ENCODE peak calls at places on chromosomes 7 and 10, in eight cellular contexts. One of them, this sample, is unnamed.

GRCh38 chr7:1022801-1023465 is 21.4 kb upstream of the GPR146 start:
- DNase-seq in CD8-positive, alpha-beta T cell: no peak
- DNase-seq in gastrocnemius medialis: no peak
- DNase-seq in H1: no peak
- DNase-seq in RWPE2: no peak
- DNase-seq in tibial artery: no peak
- DNase-seq in AG10803: no peak
- DNase-seq in fibroblast of lung: no peak
- DNase-seq in this sample: no peak

GRCh38 chr10:21246178-21246577 is 279.3 kb downstream of the SKIDA1 start:
- DNase-seq in gastrocnemius medialis: no peak
- DNase-seq in H1: no peak
- DNase-seq in CD8-positive, alpha-beta T cell: no peak
- DNase-seq in RWPE2: no peak
- DNase-seq in AG10803: no peak
- DNase-seq in tibial artery: no peak
- DNase-seq in fibroblast of lung: no peak
- DNase-seq in this sample: no peak

GRCh38 chr7:131646203-131646602 is 89.8 kb upstream of the PODXL start:
- DNase-seq in RWPE2: no peak
- DNase-seq in gastrocnemius medialis: no peak
- DNase-seq in AG10803: no peak
- DNase-seq in CD8-positive, alpha-beta T cell: no peak
- DNase-seq in tibial artery: no peak
- DNase-seq in H1: no peak
- DNase-seq in fibroblast of lung: no peak
- DNase-seq in this sample: no peak

GRCh38 chr7:142941541-142941940 is 2.3 kb downstream of the LLCFC1 start:
- DNase-seq in AG10803: no peak
- DNase-seq in H1: no peak
- DNase-seq in tibial artery: no peak
- DNase-seq in fibroblast of lung: no peak
- DNase-seq in gastrocnemius medialis: no peak
- DNase-seq in CD8-positive, alpha-beta T cell: no peak
- DNase-seq in RWPE2: no peak
- DNase-seq in this sample: no peak

GRCh38 chr7:108253275-108254044 is 123.3 kb upstream of the LAMB4 start:
- DNase-seq in RWPE2: no peak
- DNase-seq in gastrocnemius medialis: no peak
- DNase-seq in tibial artery: no peak
- DNase-seq in H1: no peak
- DNase-seq in CD8-positive, alpha-beta T cell: no peak
- DNase-seq in AG10803: peak; percentile 44
- DNase-seq in fibroblast of lung: peak; percentile 44
- DNase-seq in this sample: no peak

GRCh38 chr10:71962915-71963314 is 1.3 kb upstream of the CHST3 start:
- DNase-seq in gastrocnemius medialis: no peak
- DNase-seq in fibroblast of lung: no peak
- DNase-seq in AG10803: no peak
- DNase-seq in H1: no peak
- DNase-seq in tibial artery: no peak
- DNase-seq in RWPE2: no peak
- DNase-seq in CD8-positive, alpha-beta T cell: no peak
- DNase-seq in this sample: no peak

GRCh38 chr7:105215182-105215581 is 173.5 kb downstream of the SRPK2 start:
- DNase-seq in gastrocnemius medialis: no peak
- DNase-seq in tibial artery: no peak
- DNase-seq in H1: no peak
- DNase-seq in RWPE2: no peak
- DNase-seq in AG10803: no peak
- DNase-seq in CD8-positive, alpha-beta T cell: no peak
- DNase-seq in fibroblast of lung: no peak
- DNase-seq in this sample: no peak

GRCh38 chr10:3294919-3295318 is 122.3 kb upstream of the PITRM1 start:
- DNase-seq in tibial artery: no peak
- DNase-seq in gastrocnemius medialis: no peak
- DNase-seq in RWPE2: no peak
- DNase-seq in AG10803: no peak
- DNase-seq in H1: no peak
- DNase-seq in fibroblast of lung: no peak
- DNase-seq in CD8-positive, alpha-beta T cell: no peak
- DNase-seq in this sample: no peak

GRCh38 chr7:73890541-73891147 is 29.7 kb downstream of the TMEM270 start:
- DNase-seq in gastrocnemius medialis: no peak
- DNase-seq in H1: no peak
- DNase-seq in fibroblast of lung: no peak
- DNase-seq in AG10803: no peak
- DNase-seq in RWPE2: no peak
- DNase-seq in tibial artery: no peak
- DNase-seq in CD8-positive, alpha-beta T cell: no peak
- DNase-seq in this sample: no peak

GRCh38 chr7:139108256-139109187 is 998 bp downstream of the ZC3HAV1 start:
- DNase-seq in H1: no peak
- DNase-seq in AG10803: peak; percentile 17
- DNase-seq in CD8-positive, alpha-beta T cell: peak; percentile 33
- DNase-seq in tibial artery: peak; percentile 68
- DNase-seq in gastrocnemius medialis: peak; percentile 7
- DNase-seq in RWPE2: peak; percentile 65
- DNase-seq in fibroblast of lung: peak; percentile 9
- DNase-seq in this sample: no peak

GRCh38 chr10:132189016-132189415 is 2.3 kb downstream of the DPYSL4 start:
- DNase-seq in tibial artery: no peak
- DNase-seq in RWPE2: no peak
- DNase-seq in fibroblast of lung: no peak
- DNase-seq in H1: no peak
- DNase-seq in AG10803: no peak
- DNase-seq in gastrocnemius medialis: no peak
- DNase-seq in CD8-positive, alpha-beta T cell: no peak
- DNase-seq in this sample: no peak
- H3K4me3 ChIP-seq in tibial artery: no peak overlapping the region
- H3K4me3 ChIP-seq in RWPE2: no peak overlapping the region
- H3K4me3 ChIP-seq in fibroblast of lung: no peak overlapping the region
- H3K4me3 ChIP-seq in H1: no peak overlapping the region
- H3K4me3 ChIP-seq in AG10803: no peak overlapping the region
- H3K4me3 ChIP-seq in gastrocnemius medialis: no peak overlapping the region
- H3K4me3 ChIP-seq in CD8-positive, alpha-beta T cell: no peak overlapping the region
- H3K4me3 ChIP-seq in this sample: no peak overlapping the region

GRCh38 chr7:124702385-124702784 is 63.2 kb downstream of the GPR37 start:
- DNase-seq in tibial artery: no peak
- DNase-seq in fibroblast of lung: peak; percentile 50
- DNase-seq in AG10803: no peak
- DNase-seq in H1: no peak
- DNase-seq in RWPE2: no peak
- DNase-seq in gastrocnemius medialis: no peak
- DNase-seq in CD8-positive, alpha-beta T cell: no peak
- DNase-seq in this sample: no peak
- TF ChIP-seq CTCF in tibial artery: no peak
- TF ChIP-seq CTCF in fibroblast of lung: no peak
- TF ChIP-seq CTCF in AG10803: no peak
- TF ChIP-seq CTCF in H1: no peak
- TF ChIP-seq CTCF in RWPE2: no peak
- TF ChIP-seq CTCF in gastrocnemius medialis: no peak
- TF ChIP-seq CTCF in CD8-positive, alpha-beta T cell: no peak
- TF ChIP-seq CTCF in this sample: no peak

DNA sequence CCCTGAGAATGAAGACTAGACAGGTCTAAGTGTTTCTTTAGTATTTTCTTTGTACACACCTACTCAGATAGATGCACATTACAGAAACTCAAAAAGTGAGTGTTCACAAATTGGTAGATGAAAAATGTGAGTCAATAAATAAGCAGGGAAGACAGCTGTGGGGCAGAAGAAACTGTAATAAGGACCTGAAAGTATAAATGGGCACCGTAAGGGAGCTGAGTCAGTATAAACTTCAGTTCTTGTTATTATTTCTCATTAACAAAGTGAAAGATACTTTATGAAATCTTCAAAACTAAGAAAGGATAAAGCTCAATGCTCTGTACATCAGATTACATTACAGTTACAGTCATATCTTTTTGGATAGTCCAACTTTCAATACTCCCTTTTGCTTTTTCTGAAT is 2.5 kb downstream of the MTPN start:
- DNase-seq in fibroblast of lung: no peak
- DNase-seq in CD8-positive, alpha-beta T cell: no peak
- DNase-seq in H1: no peak
- DNase-seq in gastrocnemius medialis: no peak
- DNase-seq in AG10803: no peak
- DNase-seq in RWPE2: no peak
- DNase-seq in tibial artery: no peak
- DNase-seq in this sample: no peak
- H3K4me3 ChIP-seq in fibroblast of lung: no peak overlapping the region
- H3K4me3 ChIP-seq in CD8-positive, alpha-beta T cell: no peak overlapping the region
- H3K4me3 ChIP-seq in H1: no peak overlapping the region
- H3K4me3 ChIP-seq in gastrocnemius medialis: no peak overlapping the region
- H3K4me3 ChIP-seq in AG10803: no peak overlapping the region
- H3K4me3 ChIP-seq in RWPE2: no peak overlapping the region
- H3K4me3 ChIP-seq in tibial artery: no peak overlapping the region
- H3K4me3 ChIP-seq in this sample: no peak overlapping the region

GRCh38 chr7:159000859-159001435 is 143.7 kb downstream of the VIPR2 start:
- DNase-seq in gastrocnemius medialis: no peak
- DNase-seq in CD8-positive, alpha-beta T cell: no peak
- DNase-seq in AG10803: no peak
- DNase-seq in H1: no peak
- DNase-seq in tibial artery: no peak
- DNase-seq in fibroblast of lung: no peak
- DNase-seq in RWPE2: no peak
- DNase-seq in this sample: no peak
- TF ChIP-seq CTCF in gastrocnemius medialis: no peak
- TF ChIP-seq CTCF in CD8-positive, alpha-beta T cell: no peak
- TF ChIP-seq CTCF in AG10803: no peak
- TF ChIP-seq CTCF in H1: peak; percentile 43
- TF ChIP-seq CTCF in tibial artery: no peak
- TF ChIP-seq CTCF in fibroblast of lung: no peak
- TF ChIP-seq CTCF in RWPE2: no peak
- TF ChIP-seq CTCF in this sample: no peak

GRCh38 chr7:32915041-32915536 is 23.5 kb upstream of the KBTBD2 start:
- DNase-seq in RWPE2: no peak
- DNase-seq in AG10803: no peak
- DNase-seq in gastrocnemius medialis: no peak
- DNase-seq in fibroblast of lung: no peak
- DNase-seq in tibial artery: no peak
- DNase-seq in CD8-positive, alpha-beta T cell: no peak
- DNase-seq in H1: no peak
- DNase-seq in this sample: no peak
- H3K4me3 ChIP-seq in RWPE2: no peak overlapping the region
- H3K4me3 ChIP-seq in AG10803: no peak overlapping the region
- H3K4me3 ChIP-seq in gastrocnemius medialis: no peak overlapping the region
- H3K4me3 ChIP-seq in fibroblast of lung: no peak overlapping the region
- H3K4me3 ChIP-seq in tibial artery: no peak overlapping the region
- H3K4me3 ChIP-seq in CD8-positive, alpha-beta T cell: no peak overlapping the region
- H3K4me3 ChIP-seq in H1: no peak overlapping the region
- H3K4me3 ChIP-seq in this sample: no peak overlapping the region

DNA sequence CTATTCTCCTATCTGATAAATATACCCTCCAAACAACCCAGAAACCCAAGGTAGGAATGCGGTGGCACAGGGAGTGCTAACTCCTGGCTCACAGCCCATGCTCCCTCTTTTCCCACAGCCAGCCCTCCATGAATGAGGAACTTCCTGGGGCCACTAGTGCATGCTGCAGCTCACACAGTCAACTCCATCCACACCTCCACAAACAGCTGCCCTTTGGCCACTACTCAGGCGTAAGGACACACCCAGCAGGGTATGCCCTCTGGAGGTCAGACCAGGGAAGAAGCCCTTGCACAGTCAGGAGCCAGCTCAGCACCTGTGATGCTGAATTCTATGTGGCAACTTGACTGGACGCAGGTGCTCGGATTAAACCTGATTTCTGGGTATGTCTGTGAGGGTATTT is 85.2 kb upstream of the PIK3CG start:
- DNase-seq in fibroblast of lung: no peak
- DNase-seq in H1: no peak
- DNase-seq in RWPE2: no peak
- DNase-seq in tibial artery: no peak
- DNase-seq in AG10803: no peak
- DNase-seq in CD8-positive, alpha-beta T cell: no peak
- DNase-seq in gastrocnemius medialis: no peak
- DNase-seq in this sample: no peak
- TF ChIP-seq CTCF in fibroblast of lung: no peak
- TF ChIP-seq CTCF in H1: peak; percentile 68
- TF ChIP-seq CTCF in RWPE2: no peak
- TF ChIP-seq CTCF in tibial artery: no peak
- TF ChIP-seq CTCF in AG10803: no peak
- TF ChIP-seq CTCF in CD8-positive, alpha-beta T cell: no peak
- TF ChIP-seq CTCF in gastrocnemius medialis: no peak
- TF ChIP-seq CTCF in this sample: no peak

GRCh38 chr7:76282344-76283253 is 19.9 kb upstream of the HSPB1 start:
- DNase-seq in fibroblast of lung: no peak
- DNase-seq in tibial artery: no peak
- DNase-seq in H1: no peak
- DNase-seq in gastrocnemius medialis: no peak
- DNase-seq in CD8-positive, alpha-beta T cell: no peak
- DNase-seq in AG10803: no peak
- DNase-seq in RWPE2: no peak
- DNase-seq in this sample: no peak
- H3K4me3 ChIP-seq in fibroblast of lung: peak overlapping the region; percentile 10
- H3K4me3 ChIP-seq in tibial artery: peak overlapping the region; percentile 56
- H3K4me3 ChIP-seq in H1: peak overlapping the region; percentile 62
- H3K4me3 ChIP-seq in gastrocnemius medialis: peak overlapping the region; percentile 51
- H3K4me3 ChIP-seq in CD8-positive, alpha-beta T cell: peak overlapping the region; percentile 30
- H3K4me3 ChIP-seq in AG10803: peak overlapping the region; percentile 45
- H3K4me3 ChIP-seq in RWPE2: peak overlapping the region; percentile 68
- H3K4me3 ChIP-seq in this sample: peak overlapping the region; percentile 36

GRCh38 chr7:85191383-85191782 is 4.5 kb upstream of the SEMA3D start:
- DNase-seq in H1: no peak
- DNase-seq in RWPE2: no peak
- DNase-seq in AG10803: peak; percentile 40
- DNase-seq in tibial artery: no peak
- DNase-seq in CD8-positive, alpha-beta T cell: no peak
- DNase-seq in fibroblast of lung: peak; percentile 50
- DNase-seq in gastrocnemius medialis: no peak
- DNase-seq in this sample: no peak
- TF ChIP-seq CTCF in H1: peak; percentile 35
- TF ChIP-seq CTCF in RWPE2: peak; percentile 69
- TF ChIP-seq CTCF in AG10803: peak; percentile 58
- TF ChIP-seq CTCF in tibial artery: peak; percentile 19
- TF ChIP-seq CTCF in CD8-positive, alpha-beta T cell: no peak
- TF ChIP-seq CTCF in fibroblast of lung: peak; percentile 29
- TF ChIP-seq CTCF in gastrocnemius medialis: no peak
- TF ChIP-seq CTCF in this sample: no peak

GRCh38 chr7:50752422-50752821 is 30.3 kb downstream of the GRB10 start:
- DNase-seq in gastrocnemius medialis: no peak
- DNase-seq in AG10803: no peak
- DNase-seq in tibial artery: no peak
- DNase-seq in fibroblast of lung: no peak
- DNase-seq in RWPE2: no peak
- DNase-seq in H1: no peak
- DNase-seq in CD8-positive, alpha-beta T cell: no peak
- DNase-seq in this sample: no peak
- H3K4me3 ChIP-seq in gastrocnemius medialis: no peak overlapping the region
- H3K4me3 ChIP-seq in AG10803: no peak overlapping the region
- H3K4me3 ChIP-seq in tibial artery: no peak overlapping the region
- H3K4me3 ChIP-seq in fibroblast of lung: no peak overlapping the region
- H3K4me3 ChIP-seq in RWPE2: no peak overlapping the region
- H3K4me3 ChIP-seq in H1: no peak overlapping the region
- H3K4me3 ChIP-seq in CD8-positive, alpha-beta T cell: no peak overlapping the region
- H3K4me3 ChIP-seq in this sample: no peak overlapping the region

This sample was measured in lower leg skin.